ENCODE peak calls at places on chromosome 21, in ten cellular contexts. One of them, this sample, is unnamed. For H3K4me1, the result is how much of the 10 kb centered on the place peaks cover.

GRCh38 chr21:41290106-41290799 is 26.3 kb upstream of the FAM3B start:
- DNase-seq in suprapubic skin: no peak
- DNase-seq in IMR-90: no peak
- DNase-seq in ovary: no peak
- DNase-seq in lower lobe of right lung: no peak
- DNase-seq in GM23248: peak
- DNase-seq in endodermal cell: no peak
- DNase-seq in prostate gland: no peak
- DNase-seq in body of pancreas: no peak
- DNase-seq in CD8-positive, alpha-beta T cell: no peak
- DNase-seq in this sample: no peak

GRCh38 chr21:30194701-30195299 is 21.1 kb downstream of the CLDN8 start:
- DNase-seq in GM23248: peak
- DNase-seq in IMR-90: no peak
- DNase-seq in endodermal cell: peak
- DNase-seq in suprapubic skin: no peak
- DNase-seq in lower lobe of right lung: no peak
- DNase-seq in body of pancreas: no peak
- DNase-seq in CD8-positive, alpha-beta T cell: no peak
- DNase-seq in ovary: no peak
- DNase-seq in prostate gland: no peak
- DNase-seq in this sample: no peak

GRCh38 chr21:24375201-24375600 is 1232.1 kb downstream of the MRPL39 start:
- DNase-seq in CD8-positive, alpha-beta T cell: no peak
- DNase-seq in ovary: no peak
- DNase-seq in body of pancreas: peak
- DNase-seq in IMR-90: no peak
- DNase-seq in prostate gland: no peak
- DNase-seq in GM23248: no peak
- DNase-seq in suprapubic skin: no peak
- DNase-seq in lower lobe of right lung: no peak
- DNase-seq in endodermal cell: peak
- DNase-seq in this sample: no peak

GRCh38 chr21:15062566-15062965 is 2.2 kb downstream of the NRIP1 start:
- DNase-seq in ovary: no peak
- DNase-seq in CD8-positive, alpha-beta T cell: no peak
- DNase-seq in GM23248: peak
- DNase-seq in body of pancreas: no peak
- DNase-seq in endodermal cell: no peak
- DNase-seq in prostate gland: no peak
- DNase-seq in lower lobe of right lung: no peak
- DNase-seq in suprapubic skin: no peak
- DNase-seq in IMR-90: no peak
- DNase-seq in this sample: no peak

GRCh38 chr21:29499734-29500343 is 201.1 kb downstream of the BACH1 start:
- DNase-seq in prostate gland: no peak
- DNase-seq in GM23248: peak
- DNase-seq in suprapubic skin: no peak
- DNase-seq in ovary: no peak
- DNase-seq in lower lobe of right lung: no peak
- DNase-seq in CD8-positive, alpha-beta T cell: no peak
- DNase-seq in IMR-90: no peak
- DNase-seq in endodermal cell: peak
- DNase-seq in body of pancreas: peak
- DNase-seq in this sample: no peak

GRCh38 chr21:29007135-29007534 is 12.0 kb downstream of the RWDD2B start:
- DNase-seq in IMR-90: no peak
- DNase-seq in GM23248: no peak
- DNase-seq in CD8-positive, alpha-beta T cell: no peak
- DNase-seq in prostate gland: no peak
- DNase-seq in ovary: no peak
- DNase-seq in body of pancreas: no peak
- DNase-seq in lower lobe of right lung: no peak
- DNase-seq in endodermal cell: no peak
- DNase-seq in suprapubic skin: no peak
- DNase-seq in this sample: no peak

GRCh38 chr21:28884481-28884880 is 108.2 kb downstream of the LTN1 start:
- DNase-seq in body of pancreas: no peak
- DNase-seq in lower lobe of right lung: no peak
- DNase-seq in CD8-positive, alpha-beta T cell: no peak
- DNase-seq in IMR-90: peak
- DNase-seq in GM23248: peak
- DNase-seq in endodermal cell: no peak
- DNase-seq in ovary: no peak
- DNase-seq in prostate gland: no peak
- DNase-seq in suprapubic skin: no peak
- DNase-seq in this sample: no peak

GRCh38 chr21:32819702-32820101 is 48.1 kb upstream of the PAXBP1 start:
- DNase-seq in IMR-90: peak
- DNase-seq in prostate gland: no peak
- DNase-seq in CD8-positive, alpha-beta T cell: no peak
- DNase-seq in body of pancreas: no peak
- DNase-seq in lower lobe of right lung: no peak
- DNase-seq in endodermal cell: no peak
- DNase-seq in ovary: peak
- DNase-seq in suprapubic skin: no peak
- DNase-seq in GM23248: peak
- DNase-seq in this sample: no peak

DNA sequence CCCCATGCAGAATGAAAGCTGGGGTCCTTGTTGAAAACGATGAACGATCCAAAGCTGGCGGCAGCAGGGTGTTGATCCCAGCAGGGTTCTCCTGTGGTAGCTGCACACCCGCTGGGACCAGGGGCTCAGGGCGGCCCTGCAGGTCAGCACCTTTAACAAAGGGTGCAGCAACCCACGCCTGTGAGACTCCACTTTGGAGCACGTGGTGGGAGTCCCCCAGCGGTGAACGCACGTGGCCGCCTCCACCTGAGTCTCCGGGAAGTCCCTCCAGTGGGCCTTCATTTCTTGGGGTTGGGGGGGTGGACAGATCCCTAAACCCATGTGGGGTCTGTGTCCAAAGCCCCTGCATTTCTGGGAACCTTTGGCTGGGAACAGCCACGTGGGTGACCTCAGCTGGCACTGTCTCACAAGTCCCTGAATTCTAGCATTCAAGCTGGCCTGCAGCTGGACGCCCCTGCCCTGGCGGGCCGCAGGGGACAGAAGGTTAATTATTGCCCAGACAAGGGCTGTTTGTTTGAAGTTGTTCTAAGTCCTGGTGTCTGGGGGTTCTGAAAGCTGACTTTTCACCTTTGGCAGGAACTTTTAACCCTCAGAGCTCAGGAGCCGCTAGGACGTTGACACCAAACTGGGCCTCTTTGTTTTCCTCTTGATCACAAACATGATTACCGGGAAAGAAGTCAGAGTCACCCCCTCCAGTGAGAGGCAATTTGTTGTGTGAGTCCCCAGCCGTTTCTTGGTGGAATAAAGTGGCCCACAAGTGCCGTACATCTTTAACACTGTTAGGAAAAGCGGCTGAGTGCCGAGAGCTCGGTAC is 64.5 kb downstream of the COL18A1 start:
- DNase-seq in suprapubic skin: no peak
- DNase-seq in IMR-90: no peak
- DNase-seq in GM23248: no peak
- DNase-seq in prostate gland: no peak
- DNase-seq in body of pancreas: peak
- DNase-seq in ovary: no peak
- DNase-seq in lower lobe of right lung: no peak
- DNase-seq in endodermal cell: no peak
- DNase-seq in CD8-positive, alpha-beta T cell: no peak
- DNase-seq in this sample: peak
- H3K27ac ChIP-seq in suprapubic skin: peak
- H3K27ac ChIP-seq in IMR-90: peak
- H3K27ac ChIP-seq in GM23248: peak
- H3K27ac ChIP-seq in prostate gland: peak
- H3K27ac ChIP-seq in body of pancreas: no peak
- H3K27ac ChIP-seq in ovary: peak
- H3K27ac ChIP-seq in lower lobe of right lung: peak
- H3K27ac ChIP-seq in endodermal cell: peak
- H3K27ac ChIP-seq in CD8-positive, alpha-beta T cell: no peak
- H3K27ac ChIP-seq in this sample: no peak

GRCh38 chr21:26170471-26171309 is at the start of gene APP:
- DNase-seq in endodermal cell: peak
- DNase-seq in body of pancreas: peak
- DNase-seq in suprapubic skin: peak
- DNase-seq in IMR-90: peak
- DNase-seq in ovary: peak
- DNase-seq in lower lobe of right lung: peak
- DNase-seq in CD8-positive, alpha-beta T cell: peak
- DNase-seq in GM23248: peak
- DNase-seq in prostate gland: peak
- DNase-seq in this sample: peak

GRCh38 chr21:26169061-26169610 is 1.4 kb downstream of the APP start:
- DNase-seq in IMR-90: peak
- DNase-seq in lower lobe of right lung: no peak
- DNase-seq in GM23248: peak
- DNase-seq in suprapubic skin: peak
- DNase-seq in prostate gland: peak
- DNase-seq in endodermal cell: peak
- DNase-seq in ovary: peak
- DNase-seq in body of pancreas: peak
- DNase-seq in CD8-positive, alpha-beta T cell: peak
- DNase-seq in this sample: peak

GRCh38 chr21:26167593-26167992 is 3.0 kb downstream of the APP start:
- DNase-seq in endodermal cell: no peak
- DNase-seq in body of pancreas: no peak
- DNase-seq in CD8-positive, alpha-beta T cell: no peak
- DNase-seq in lower lobe of right lung: no peak
- DNase-seq in prostate gland: no peak
- DNase-seq in suprapubic skin: no peak
- DNase-seq in ovary: no peak
- DNase-seq in GM23248: no peak
- DNase-seq in IMR-90: no peak
- DNase-seq in this sample: no peak

GRCh38 chr21:26171310-26172100 is 935 bp upstream of the APP start:
- DNase-seq in prostate gland: no peak
- DNase-seq in CD8-positive, alpha-beta T cell: no peak
- DNase-seq in body of pancreas: no peak
- DNase-seq in endodermal cell: no peak
- DNase-seq in IMR-90: no peak
- DNase-seq in ovary: no peak
- DNase-seq in lower lobe of right lung: no peak
- DNase-seq in suprapubic skin: no peak
- DNase-seq in GM23248: no peak
- DNase-seq in this sample: no peak

DNA sequence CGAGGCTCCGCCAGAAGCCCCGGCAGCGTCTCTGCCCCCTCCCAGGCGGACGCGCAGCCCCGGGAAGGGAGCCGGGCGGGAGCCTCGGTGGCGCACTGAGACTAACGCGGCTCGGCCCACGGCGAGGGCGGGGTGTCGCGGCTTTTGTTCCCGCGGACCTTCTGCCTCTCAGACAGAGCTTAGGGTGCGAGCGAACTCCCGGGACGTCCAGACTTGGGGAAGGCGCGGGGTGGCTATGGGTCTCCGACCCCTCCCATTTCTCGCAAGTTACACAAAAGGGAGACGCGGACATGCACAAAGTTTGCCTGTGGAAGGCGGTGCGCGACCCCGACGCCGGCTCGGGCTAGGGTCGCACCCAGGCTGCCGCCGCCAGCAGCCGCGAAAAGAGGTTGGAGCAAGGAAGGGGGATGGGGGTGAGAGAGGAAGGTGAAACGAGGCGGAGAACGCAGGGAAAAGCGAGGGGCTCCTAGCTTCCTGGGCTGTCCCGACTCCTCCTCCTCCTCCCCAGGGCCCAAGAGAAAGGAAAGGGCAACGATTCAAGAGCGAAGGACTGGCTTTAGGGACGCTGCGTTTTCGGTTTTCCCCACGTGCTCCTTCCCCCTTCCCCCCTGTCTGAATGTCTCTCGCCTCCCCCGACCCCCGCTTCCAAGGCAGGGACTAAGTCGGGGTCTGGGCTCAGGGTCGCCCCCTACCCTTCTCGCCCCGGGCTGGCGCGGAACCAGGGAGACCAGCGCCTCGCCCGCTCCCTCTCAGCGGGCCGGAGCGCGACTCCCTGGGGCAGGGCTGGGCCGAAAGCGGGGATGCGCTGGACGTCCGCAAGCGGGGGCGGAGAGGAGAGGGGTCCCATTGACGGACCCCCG is 729 bp downstream of the APP start:
- DNase-seq in CD8-positive, alpha-beta T cell: peak
- DNase-seq in endodermal cell: peak
- DNase-seq in GM23248: peak
- DNase-seq in ovary: peak
- DNase-seq in suprapubic skin: peak
- DNase-seq in body of pancreas: peak
- DNase-seq in IMR-90: peak
- DNase-seq in lower lobe of right lung: peak
- DNase-seq in prostate gland: peak
- DNase-seq in this sample: peak
- H3K4me3 ChIP-seq in CD8-positive, alpha-beta T cell: peak
- H3K4me3 ChIP-seq in endodermal cell: peak
- H3K4me3 ChIP-seq in GM23248: peak
- H3K4me3 ChIP-seq in ovary: peak
- H3K4me3 ChIP-seq in suprapubic skin: peak
- H3K4me3 ChIP-seq in body of pancreas: peak
- H3K4me3 ChIP-seq in IMR-90: peak
- H3K4me3 ChIP-seq in lower lobe of right lung: peak
- H3K4me3 ChIP-seq in prostate gland: peak
- H3K4me3 ChIP-seq in this sample: peak

GRCh38 chr21:43343095-43343991 is 83.6 kb downstream of the SIK1 start:
- DNase-seq in prostate gland: peak
- DNase-seq in lower lobe of right lung: peak
- DNase-seq in IMR-90: no peak
- DNase-seq in endodermal cell: no peak
- DNase-seq in body of pancreas: peak
- DNase-seq in suprapubic skin: no peak
- DNase-seq in CD8-positive, alpha-beta T cell: no peak
- DNase-seq in ovary: no peak
- DNase-seq in GM23248: no peak
- DNase-seq in this sample: no peak
- H3K4me1 ChIP-seq in prostate gland: under half
- H3K4me1 ChIP-seq in lower lobe of right lung: under half
- H3K4me1 ChIP-seq in IMR-90: under half
- H3K4me1 ChIP-seq in endodermal cell: under half
- H3K4me1 ChIP-seq in body of pancreas: under half
- H3K4me1 ChIP-seq in suprapubic skin: under half
- H3K4me1 ChIP-seq in CD8-positive, alpha-beta T cell: under half
- H3K4me1 ChIP-seq in ovary: under half
- H3K4me1 ChIP-seq in GM23248: under half
- H3K4me1 ChIP-seq in this sample: under half

GRCh38 chr21:34844924-34845238 is 176.1 kb downstream of the CLIC6 start:
- DNase-seq in CD8-positive, alpha-beta T cell: no peak
- DNase-seq in lower lobe of right lung: no peak
- DNase-seq in endodermal cell: peak
- DNase-seq in prostate gland: no peak
- DNase-seq in body of pancreas: no peak
- DNase-seq in GM23248: no peak
- DNase-seq in suprapubic skin: peak
- DNase-seq in ovary: no peak
- DNase-seq in IMR-90: no peak
- DNase-seq in this sample: no peak

GRCh38 chr21:34844033-34844923 is 175.5 kb downstream of the CLIC6 start:
- DNase-seq in body of pancreas: peak
- DNase-seq in GM23248: peak
- DNase-seq in IMR-90: peak
- DNase-seq in CD8-positive, alpha-beta T cell: no peak
- DNase-seq in prostate gland: no peak
- DNase-seq in ovary: no peak
- DNase-seq in lower lobe of right lung: peak
- DNase-seq in suprapubic skin: peak
- DNase-seq in endodermal cell: peak
- DNase-seq in this sample: no peak

GRCh38 chr21:34846601-34847112 is 177.9 kb downstream of the CLIC6 start:
- DNase-seq in body of pancreas: no peak
- DNase-seq in lower lobe of right lung: no peak
- DNase-seq in IMR-90: peak
- DNase-seq in endodermal cell: peak
- DNase-seq in suprapubic skin: no peak
- DNase-seq in prostate gland: no peak
- DNase-seq in CD8-positive, alpha-beta T cell: no peak
- DNase-seq in GM23248: peak
- DNase-seq in ovary: no peak
- DNase-seq in this sample: no peak

GRCh38 chr21:34846214-34846575 is 177.4 kb downstream of the CLIC6 start:
- DNase-seq in CD8-positive, alpha-beta T cell: no peak
- DNase-seq in prostate gland: no peak
- DNase-seq in ovary: no peak
- DNase-seq in lower lobe of right lung: no peak
- DNase-seq in suprapubic skin: no peak
- DNase-seq in GM23248: no peak
- DNase-seq in IMR-90: no peak
- DNase-seq in body of pancreas: no peak
- DNase-seq in endodermal cell: peak
- DNase-seq in this sample: no peak

DNA sequence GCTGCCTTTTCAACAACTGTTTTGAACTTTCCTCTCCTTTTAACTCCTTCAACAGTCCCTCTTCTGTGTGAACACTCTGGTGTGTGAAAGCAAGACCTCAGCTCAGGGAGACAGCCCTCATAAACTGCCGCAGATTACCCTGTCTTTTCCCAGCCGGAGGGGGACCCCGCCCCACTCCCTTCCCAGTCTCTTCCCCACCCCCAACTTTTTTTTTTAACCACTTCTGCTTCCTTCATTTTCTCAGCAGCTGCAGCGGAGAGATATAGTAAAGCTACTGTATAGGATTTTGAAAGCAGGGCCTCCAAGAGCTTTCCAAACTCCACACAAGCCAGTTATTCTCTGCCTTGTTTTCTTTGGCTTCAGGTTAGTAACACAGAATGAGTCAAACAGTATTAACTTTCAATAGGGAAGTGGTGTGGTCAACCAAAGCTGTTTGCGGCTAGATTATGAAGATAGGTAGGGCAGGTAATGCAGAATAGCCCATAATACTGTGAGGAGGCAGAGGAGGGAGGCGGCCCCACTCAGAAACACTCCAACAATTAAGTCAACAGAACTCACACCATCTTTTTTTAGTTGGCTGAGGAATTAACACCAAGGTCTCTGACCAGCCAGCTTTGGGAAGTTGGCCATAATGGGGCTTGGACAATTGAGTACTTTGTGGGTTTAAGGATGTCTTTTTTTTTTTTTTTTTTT is 176.9 kb downstream of the CLIC6 start:
- DNase-seq in ovary: no peak
- DNase-seq in GM23248: peak
- DNase-seq in lower lobe of right lung: peak
- DNase-seq in prostate gland: peak
- DNase-seq in IMR-90: peak
- DNase-seq in body of pancreas: no peak
- DNase-seq in endodermal cell: peak
- DNase-seq in CD8-positive, alpha-beta T cell: no peak
- DNase-seq in suprapubic skin: no peak
- DNase-seq in this sample: no peak
- H3K27ac ChIP-seq in ovary: no peak
- H3K27ac ChIP-seq in GM23248: peak
- H3K27ac ChIP-seq in lower lobe of right lung: peak
- H3K27ac ChIP-seq in prostate gland: peak
- H3K27ac ChIP-seq in IMR-90: peak
- H3K27ac ChIP-seq in body of pancreas: no peak
- H3K27ac ChIP-seq in endodermal cell: no peak
- H3K27ac ChIP-seq in CD8-positive, alpha-beta T cell: no peak
- H3K27ac ChIP-seq in suprapubic skin: peak
- H3K27ac ChIP-seq in this sample: no peak

This sample was measured in aorta.